ENCODE peak calls at places on chromosomes 11 and 22, in six cellular contexts. G is body of pancreas, H is prostate gland, Y is transverse colon, I is mucosa of descending colon, N is stomach. A is an unnamed sample. For H3K4me1, the result is how much of the 10 kb centered on the place peaks cover.

GRCh38 chr22:20259336-20259705 is 8.8 kb downstream of the RTN4R start:
- DNase-seq in G (no peak), I (no peak), N (no peak), Y (no peak), H (no peak), A (no peak)

GRCh38 chr11:8759634-8760033 is 77.0 kb downstream of the RPL27A start:
- DNase-seq in G (peak), N (peak), H (peak), I (no peak), Y (no peak), A (no peak)

GRCh38 chr11:122879785-122880184 is 2.8 kb upstream of the JHY start:
- DNase-seq in Y (no peak), I (no peak), H (no peak), G (no peak), N (no peak), A (no peak)

GRCh38 chr22:20435436-20436308 is 2.0 kb downstream of the SCARF2 start:
- DNase-seq in N (no peak), G (no peak), H (no peak), I (peak), Y (no peak), A (no peak)

GRCh38 chr11:68142441-68143309 is 21.5 kb upstream of the CHKA start:
- DNase-seq in N (peak), G (no peak), Y (no peak), I (peak), H (no peak), A (no peak)

GRCh38 chr11:118628861-118629549 is 21.6 kb downstream of the PHLDB1 start:
- DNase-seq in N (no peak), G (no peak), Y (no peak), I (no peak), H (no peak), A (no peak)

GRCh38 chr22:45631140-45631539 is 40.5 kb upstream of the ATXN10 start:
- DNase-seq in N (no peak), G (no peak), Y (no peak), H (no peak), I (no peak), A (no peak)

GRCh38 chr11:36577859-36578258 is 10.1 kb downstream of the RAG1 start:
- DNase-seq in H (no peak), Y (no peak), I (no peak), G (no peak), N (no peak), A (no peak)

GRCh38 chr22:19238900-19239299 is 52.6 kb downstream of the CLTCL1 start:
- DNase-seq in H (no peak), G (no peak), N (no peak), I (no peak), Y (no peak), A (no peak)

GRCh38 chr11:68843703-68844312 is 2.1 kb upstream of the CPT1A start:
- DNase-seq in N (peak), H (peak), I (peak), Y (peak), G (peak), A (peak)

GRCh38 chr11:134610116-134610910 is 198.3 kb upstream of the B3GAT1 start:
- DNase-seq in I (no peak), G (no peak), H (no peak), N (no peak), Y (no peak), A (no peak)

GRCh38 chr11:130650456-130651068 is 202.1 kb downstream of the ADAMTS15 start:
- DNase-seq in I (no peak), N (no peak), Y (no peak), H (no peak), G (no peak), A (no peak)

GRCh38 chr11:33471541-33471940 is 214.4 kb downstream of the HIPK3 start:
- DNase-seq in N (peak), Y (no peak), H (no peak), I (no peak), G (peak), A (no peak)

GRCh38 chr11:6405837-6406236 is 13.1 kb downstream of the APBB1 start:
- DNase-seq in I (no peak), H (no peak), Y (no peak), G (no peak), N (no peak), A (no peak)

GRCh38 chr11:29208117-29208516 is 808.7 kb downstream of the KCNA4 start:
- DNase-seq in I (no peak), N (no peak), Y (no peak), H (no peak), G (no peak), A (no peak)

GRCh38 chr11:97454988-97455387 is 1065.2 kb downstream of the JRKL start:
- DNase-seq in H (no peak), Y (no peak), I (no peak), N (no peak), G (no peak), A (no peak)

GRCh38 chr22:29306830-29307657 is 594 bp downstream of the GAS2L1 start:
- DNase-seq in I (peak), N (peak), H (peak), Y (peak), G (peak), A (peak)

GRCh38 chr11:2795491-2795991 is 90.0 kb downstream of the CDKN1C start:
- DNase-seq in H (no peak), I (peak), N (no peak), Y (peak), G (peak), A (peak)

GRCh38 chr11:130391692-130392091 is 36.7 kb downstream of the ADAMTS8 start:
- DNase-seq in N (no peak), H (no peak), Y (no peak), I (no peak), G (no peak), A (no peak)

GRCh38 chr11:15123849-15124248 is 9.1 kb downstream of the INSC start:
- DNase-seq in G (no peak), Y (no peak), H (no peak), N (no peak), I (no peak), A (no peak)

GRCh38 chr11:4673781-4674180 is 23.9 kb downstream of the OR51E2 start:
- DNase-seq in Y (no peak), H (no peak), I (no peak), N (no peak), G (no peak), A (no peak)

GRCh38 chr11:4636136-4636535 is 1.1 kb upstream of the OR51D1 start:
- DNase-seq in N (no peak), H (peak), I (no peak), G (no peak), Y (no peak), A (no peak)

GRCh38 chr22:46439576-46440465 is 97.6 kb downstream of the CELSR1 start:
- DNase-seq in H (peak), N (peak), I (no peak), G (no peak), Y (no peak), A (no peak)

GRCh38 chr22:33674357-33674756 is 245.9 kb downstream of the LARGE1 start:
- DNase-seq in H (no peak), N (no peak), Y (no peak), G (no peak), I (no peak), A (no peak)

GRCh38 chr22:23779083-23779482 is 6.4 kb downstream of the MMP11 start:
- DNase-seq in I (no peak), Y (no peak), N (no peak), G (no peak), H (no peak), A (no peak)

GRCh38 chr22:32587449-32587848 is 112.8 kb downstream of the FBXO7 start:
- DNase-seq in I (no peak), H (no peak), Y (no peak), G (peak), N (no peak), A (no peak)

GRCh38 chr11:118258410-118258809 is 5.7 kb downstream of the MPZL2 start:
- DNase-seq in H (no peak), G (no peak), Y (no peak), N (no peak), I (no peak), A (peak)

GRCh38 chr11:8937159-8937558 is 4.4 kb upstream of the C11orf16 start:
- DNase-seq in N (no peak), I (no peak), G (no peak), H (no peak), Y (no peak), A (no peak)

GRCh38 chr11:4455439-4455838 is 6.3 kb downstream of the OR52K2 start:
- DNase-seq in N (no peak), I (no peak), H (no peak), Y (no peak), G (peak), A (no peak)

GRCh38 chr22:35539487-35539886 is 1.1 kb upstream of the RASD2 start:
- DNase-seq in H (no peak), G (no peak), I (no peak), Y (no peak), N (no peak), A (no peak)

GRCh38 chr11:71563401-71563800 is 2.0 kb upstream of the KRTAP5-10 start:
- DNase-seq in N (no peak), Y (no peak), H (no peak), I (no peak), G (peak), A (peak)

GRCh38 chr11:31818874-31819331 is 7.8 kb upstream of the PAX6 start:
- DNase-seq in I (no peak), N (no peak), Y (no peak), H (no peak), G (no peak), A (no peak)

GRCh38 chr22:45709866-45710265 is 38.2 kb downstream of the ATXN10 start:
- DNase-seq in Y (no peak), N (no peak), I (no peak), H (no peak), G (no peak), A (no peak)

GRCh38 chr11:68743539-68743938 is 7.8 kb downstream of the TESMIN start:
- DNase-seq in I (no peak), N (no peak), H (no peak), G (no peak), Y (no peak), A (no peak)

GRCh38 chr22:45225732-45226560 is 14.7 kb downstream of the KIAA0930 start:
- DNase-seq in H (peak), I (no peak), N (no peak), Y (peak), G (peak), A (no peak)

GRCh38 chr11:100674212-100674611 is 12.9 kb upstream of the ARHGAP42 start:
- DNase-seq in H (no peak), N (no peak), Y (no peak), I (no peak), G (no peak), A (no peak)

GRCh38 chr11:86818466-86819282 is 18.3 kb downstream of the PRSS23 start:
- DNase-seq in N (no peak), I (no peak), Y (no peak), G (peak), H (peak), A (no peak)

GRCh38 chr11:115712296-115712695 is 208.1 kb upstream of the CADM1 start:
- DNase-seq in G (no peak), N (no peak), H (no peak), Y (no peak), I (no peak), A (no peak)

GRCh38 chr11:103035656-103036434 is 56.1 kb downstream of the DCUN1D5 start:
- DNase-seq in H (peak), N (no peak), G (peak), Y (no peak), I (no peak), A (peak)

GRCh38 chr11:47460571-47461235 is 11.8 kb upstream of the RAPSN start:
- DNase-seq in N (no peak), H (no peak), G (no peak), Y (no peak), I (no peak), A (no peak)

DNA sequence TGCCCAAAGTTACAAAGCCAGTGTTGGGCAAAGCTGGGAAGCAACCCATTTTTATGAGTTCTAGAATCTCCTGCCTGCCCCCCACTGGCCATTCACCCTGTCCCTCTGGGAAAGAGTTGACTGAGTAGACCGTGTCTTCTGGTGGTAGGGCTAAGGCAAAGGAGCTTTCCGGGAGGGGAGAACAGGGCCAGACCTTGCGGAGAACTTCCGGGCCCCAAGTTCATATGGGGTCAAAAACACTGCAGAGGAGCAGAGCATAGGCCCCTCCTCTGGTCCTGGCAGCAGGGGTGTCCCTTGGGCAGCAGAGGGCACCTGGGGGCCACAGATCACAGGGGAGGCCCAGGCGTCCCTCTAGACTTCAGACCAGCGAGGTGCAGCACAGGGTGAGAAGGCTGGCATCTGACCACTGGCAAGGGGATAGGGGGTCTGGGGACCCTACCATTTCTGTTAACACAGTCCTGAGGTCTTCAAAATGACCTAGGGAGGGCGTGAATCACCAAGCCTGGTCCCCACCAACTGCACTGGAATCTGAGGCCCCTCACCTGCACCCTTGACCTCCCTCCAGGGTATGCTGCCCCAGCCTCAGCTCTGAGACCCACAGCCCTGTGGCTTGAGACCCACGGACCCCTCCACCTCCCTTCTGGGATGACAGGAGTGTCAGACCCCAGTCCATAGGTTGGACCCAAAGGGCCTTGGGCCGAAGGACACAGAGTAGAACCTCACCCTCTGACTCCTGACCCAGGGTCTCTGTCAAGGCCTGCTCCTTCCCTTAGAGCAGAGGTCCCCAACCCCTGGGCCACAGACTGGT is 1.3 kb upstream of the ARAP1 start:
- DNase-seq in I (no peak), N (no peak), G (no peak), Y (no peak), H (no peak), A (peak)
- TF ChIP-seq CTCF in I (no peak), N (no peak), G (no peak), Y (no peak), H (no peak), A (no peak)

GRCh38 chr11:61967177-61967923 is at the start of gene FTH1:
- DNase-seq in N (peak), H (peak), G (peak), Y (peak), I (peak), A (peak)

GRCh38 chr11:61963016-61963281 is 4.5 kb downstream of the FTH1 start:
- DNase-seq in I (no peak), H (no peak), Y (peak), G (no peak), N (no peak), A (no peak)

GRCh38 chr11:61963282-61964057 is 4.0 kb downstream of the FTH1 start:
- DNase-seq in Y (peak), I (no peak), G (peak), H (no peak), N (no peak), A (no peak)

GRCh38 chr11:61966673-61967176 is 709 bp downstream of the FTH1 start:
- DNase-seq in Y (no peak), I (peak), N (no peak), G (no peak), H (no peak), A (peak)

GRCh38 chr11:61964941-61965282 is 2.5 kb downstream of the FTH1 start:
- DNase-seq in N (no peak), G (no peak), I (no peak), H (no peak), Y (no peak), A (no peak)
- H3K4me1 ChIP-seq in N (half or more), G (half or more), I (under half), H (under half), Y (under half), A (under half)

GRCh38 chr11:114075891-114076441 is 16.5 kb downstream of the ZBTB16 start:
- DNase-seq in H (no peak), G (no peak), I (no peak), N (no peak), Y (no peak), A (no peak)
- TF ChIP-seq CTCF in H (peak), G (peak), I (peak), N (peak), Y (peak), A (peak)

GRCh38 chr22:22025320-22026156 is 43.0 kb upstream of the TOP3B start:
- DNase-seq in H (no peak), N (no peak), Y (no peak), I (no peak), G (no peak), A (no peak)
- H3K4me1 ChIP-seq in H (under half), N (under half), Y (under half), I (under half), G (under half), A (under half)

GRCh38 chr11:706957-707816 is 1.2 kb downstream of the EPS8L2 start:
- DNase-seq in Y (peak), I (peak), H (peak), N (peak), G (peak), A (peak)
- TF ChIP-seq CTCF in Y (no peak), I (no peak), H (peak), N (no peak), G (no peak), A (no peak)

GRCh38 chr11:34631737-34632104 is 10.8 kb downstream of the EHF start:
- DNase-seq in Y (no peak), G (peak), I (no peak), H (peak), N (peak), A (no peak)
- H3K4me1 ChIP-seq in Y (under half), G (half or more), I (under half), H (under half), N (under half), A (under half)

GRCh38 chr11:64451856-64452255 is 92.9 kb downstream of the RPS6KA4 start:
- DNase-seq in I (no peak), Y (no peak), G (no peak), H (no peak), N (no peak), A (no peak)
- TF ChIP-seq CTCF in I (no peak), Y (no peak), G (no peak), H (no peak), N (no peak), A (no peak)

GRCh38 chr22:37330200-37331033 is 48.1 kb downstream of the CYTH4 start:
- DNase-seq in H (no peak), N (peak), I (no peak), Y (peak), G (peak), A (peak)
- H3K4me1 ChIP-seq in H (under half), N (under half), I (under half), Y (under half), G (under half), A (under half)

A was measured in colonic mucosa.